ENCODE peak calls at places on chromosomes 2 and 18, in seven cellular contexts. Z is dorsolateral prefrontal cortex; Q is cardiac muscle cell; V is adrenal gland; I is CD8-positive, alpha-beta T cell; O is IMR-90; J is fibroblast of lung. K is an unnamed sample. For H3K27me3, the result is how much of the 10 kb centered on the place peaks cover.

GRCh38 chr2:240360645-240361475 is 74.6 kb upstream of the GPC1 start:
- DNase-seq in Z (no peak), Q (no peak), V (no peak), I (no peak), O (peak), J (peak), K (no peak)

GRCh38 chr18:3995476-3996102 is 459.5 kb downstream of the DLGAP1 start:
- DNase-seq in Z (peak), Q (peak), V (peak), I (peak), O (peak), J (peak), K (peak)

GRCh38 chr2:168640039-168640438 is 162.4 kb upstream of the NOSTRIN start:
- DNase-seq in Z (no peak), Q (no peak), V (no peak), I (no peak), O (no peak), J (no peak), K (no peak)

GRCh38 chr2:203626952-203627681 is 79.3 kb upstream of the CD28 start:
- DNase-seq in Z (no peak), Q (peak), V (no peak), I (no peak), O (peak), J (peak), K (no peak)

GRCh38 chr2:226515344-226516055 is 284.1 kb downstream of the IRS1 start:
- DNase-seq in Z (no peak), Q (peak), V (no peak), I (no peak), O (peak), J (peak), K (no peak)

GRCh38 chr2:47033102-47033880 is 117.7 kb upstream of the MCFD2 start:
- DNase-seq in Z (no peak), Q (no peak), V (no peak), I (no peak), O (no peak), J (no peak), K (no peak)

GRCh38 chr2:53880756-53881155 is 21.0 kb upstream of the GPR75 start:
- DNase-seq in Z (no peak), Q (peak), V (no peak), I (no peak), O (peak), J (peak), K (no peak)

GRCh38 chr2:88068044-88068443 is 419 bp downstream of the SMYD1 start:
- DNase-seq in Z (no peak), Q (no peak), V (no peak), I (no peak), O (no peak), J (no peak), K (no peak)

GRCh38 chr2:107585851-107586250 is 240.8 kb upstream of the RGPD4 start:
- DNase-seq in Z (no peak), Q (peak), V (no peak), I (no peak), O (peak), J (no peak), K (no peak)

GRCh38 chr2:95698166-95698565 is 106.4 kb downstream of the TRIM43 start:
- DNase-seq in Z (no peak), Q (no peak), V (no peak), I (no peak), O (peak), J (no peak), K (no peak)

GRCh38 chr2:44342854-44343253 is 18.4 kb downstream of the PREPL start:
- DNase-seq in Z (no peak), Q (peak), V (no peak), I (no peak), O (peak), J (peak), K (peak)

GRCh38 chr2:77025714-77026113 is 496.5 kb downstream of the LRRTM4 start:
- DNase-seq in Z (no peak), Q (no peak), V (no peak), I (no peak), O (no peak), J (no peak), K (no peak)

GRCh38 chr2:237421542-237422047 is 7.6 kb upstream of the COL6A3 start:
- DNase-seq in Z (peak), Q (peak), V (peak), I (peak), O (peak), J (peak), K (peak)

GRCh38 chr2:205051417-205051816 is 506.1 kb downstream of the PARD3B start:
- DNase-seq in Z (no peak), Q (peak), V (no peak), I (no peak), O (no peak), J (peak), K (no peak)

GRCh38 chr18:22977847-22978701 is 44.9 kb downstream of the RBBP8 start:
- DNase-seq in Z (no peak), Q (peak), V (peak), I (no peak), O (peak), J (peak), K (no peak)

GRCh38 chr2:46098606-46099005 is 198.6 kb upstream of the EPAS1 start:
- DNase-seq in Z (no peak), Q (peak), V (no peak), I (no peak), O (peak), J (peak), K (no peak)

GRCh38 chr18:13910501-13910900 is 4.8 kb downstream of the MC2R start:
- DNase-seq in Z (no peak), Q (no peak), V (no peak), I (no peak), O (no peak), J (no peak), K (no peak)

GRCh38 chr2:65453916-65454315 is 21.5 kb upstream of the SPRED2 start:
- DNase-seq in Z (no peak), Q (no peak), V (no peak), I (no peak), O (peak), J (no peak), K (no peak)

GRCh38 chr2:168583064-168583709 is 127.1 kb downstream of the CERS6 start:
- DNase-seq in Z (no peak), Q (peak), V (no peak), I (no peak), O (peak), J (peak), K (no peak)

GRCh38 chr2:233530381-233530780 is 36.2 kb downstream of the USP40 start:
- DNase-seq in Z (no peak), Q (no peak), V (no peak), I (no peak), O (no peak), J (no peak), K (no peak)

GRCh38 chr2:231130657-231131056 is 5.8 kb upstream of the HTR2B start:
- DNase-seq in Z (no peak), Q (no peak), V (no peak), I (no peak), O (no peak), J (no peak), K (no peak)

GRCh38 chr18:74171910-74172606 is 23.7 kb downstream of the TIMM21 start:
- DNase-seq in Z (no peak), Q (peak), V (no peak), I (no peak), O (no peak), J (peak), K (no peak)

GRCh38 chr18:3111523-3112240 is 98.7 kb upstream of the LPIN2 start:
- DNase-seq in Z (no peak), Q (no peak), V (no peak), I (no peak), O (no peak), J (no peak), K (no peak)

GRCh38 chr2:47039502-47039870 is 115.6 kb downstream of the STPG4 start:
- DNase-seq in Z (no peak), Q (no peak), V (no peak), I (no peak), O (no peak), J (no peak), K (no peak)

GRCh38 chr2:133484106-133484505 is 84.2 kb downstream of the NCKAP5 start:
- DNase-seq in Z (no peak), Q (no peak), V (no peak), I (no peak), O (peak), J (no peak), K (no peak)

GRCh38 chr2:88561646-88562388 is 65.4 kb downstream of the EIF2AK3 start:
- DNase-seq in Z (no peak), Q (no peak), V (no peak), I (no peak), O (no peak), J (no peak), K (no peak)

GRCh38 chr2:5560981-5561380 is 131.2 kb upstream of the SOX11 start:
- DNase-seq in Z (peak), Q (no peak), V (peak), I (no peak), O (peak), J (peak), K (no peak)

GRCh38 chr2:33672896-33673295 is 73.8 kb upstream of the FAM98A start:
- DNase-seq in Z (no peak), Q (no peak), V (no peak), I (no peak), O (no peak), J (no peak), K (no peak)

GRCh38 chr2:44937688-44938240 is 3.7 kb upstream of the SIX3 start:
- DNase-seq in Z (no peak), Q (no peak), V (no peak), I (no peak), O (no peak), J (no peak), K (peak)

GRCh38 chr18:76558881-76559667 is 64.0 kb upstream of the ZNF516 start:
- DNase-seq in Z (no peak), Q (no peak), V (no peak), I (no peak), O (peak), J (peak), K (no peak)

GRCh38 chr2:197386242-197386641 is 48.6 kb downstream of the SF3B1 start:
- DNase-seq in Z (no peak), Q (no peak), V (no peak), I (no peak), O (no peak), J (no peak), K (no peak)

GRCh38 chr2:201257381-201257940 is 2.9 kb upstream of the CASP8 start:
- DNase-seq in Z (no peak), Q (no peak), V (peak), I (no peak), O (peak), J (no peak), K (no peak)

GRCh38 chr2:138276367-138276766 is 225.2 kb upstream of the SPOPL start:
- DNase-seq in Z (no peak), Q (peak), V (no peak), I (no peak), O (peak), J (no peak), K (peak)
- H3K27ac ChIP-seq in Z (no peak), Q (peak), V (no peak), I (no peak), O (peak), J (no peak), K (no peak)

GRCh38 chr2:29456429-29456828 is 341.2 kb downstream of the CLIP4 start:
- DNase-seq in Z (no peak), Q (no peak), V (no peak), I (no peak), O (no peak), J (no peak), K (no peak)
- TF ChIP-seq CTCF in Z (no peak), Q (no peak), V (no peak), I (no peak), O (no peak), J (no peak), K (no peak)

GRCh38 chr2:174339571-174339966 is 4.8 kb downstream of the SP9 start:
- DNase-seq in Z (no peak), Q (no peak), V (no peak), I (no peak), O (no peak), J (no peak), K (no peak)

GRCh38 chr2:174338155-174338495 is 3.4 kb downstream of the SP9 start:
- DNase-seq in Z (no peak), Q (no peak), V (no peak), I (no peak), O (no peak), J (peak), K (no peak)

GRCh38 chr2:174339971-174340399 is 5.2 kb downstream of the SP9 start:
- DNase-seq in Z (no peak), Q (no peak), V (no peak), I (no peak), O (no peak), J (no peak), K (peak)

GRCh38 chr2:174337337-174338154 is 2.8 kb downstream of the SP9 start:
- DNase-seq in Z (no peak), Q (peak), V (no peak), I (no peak), O (no peak), J (peak), K (peak)

DNA sequence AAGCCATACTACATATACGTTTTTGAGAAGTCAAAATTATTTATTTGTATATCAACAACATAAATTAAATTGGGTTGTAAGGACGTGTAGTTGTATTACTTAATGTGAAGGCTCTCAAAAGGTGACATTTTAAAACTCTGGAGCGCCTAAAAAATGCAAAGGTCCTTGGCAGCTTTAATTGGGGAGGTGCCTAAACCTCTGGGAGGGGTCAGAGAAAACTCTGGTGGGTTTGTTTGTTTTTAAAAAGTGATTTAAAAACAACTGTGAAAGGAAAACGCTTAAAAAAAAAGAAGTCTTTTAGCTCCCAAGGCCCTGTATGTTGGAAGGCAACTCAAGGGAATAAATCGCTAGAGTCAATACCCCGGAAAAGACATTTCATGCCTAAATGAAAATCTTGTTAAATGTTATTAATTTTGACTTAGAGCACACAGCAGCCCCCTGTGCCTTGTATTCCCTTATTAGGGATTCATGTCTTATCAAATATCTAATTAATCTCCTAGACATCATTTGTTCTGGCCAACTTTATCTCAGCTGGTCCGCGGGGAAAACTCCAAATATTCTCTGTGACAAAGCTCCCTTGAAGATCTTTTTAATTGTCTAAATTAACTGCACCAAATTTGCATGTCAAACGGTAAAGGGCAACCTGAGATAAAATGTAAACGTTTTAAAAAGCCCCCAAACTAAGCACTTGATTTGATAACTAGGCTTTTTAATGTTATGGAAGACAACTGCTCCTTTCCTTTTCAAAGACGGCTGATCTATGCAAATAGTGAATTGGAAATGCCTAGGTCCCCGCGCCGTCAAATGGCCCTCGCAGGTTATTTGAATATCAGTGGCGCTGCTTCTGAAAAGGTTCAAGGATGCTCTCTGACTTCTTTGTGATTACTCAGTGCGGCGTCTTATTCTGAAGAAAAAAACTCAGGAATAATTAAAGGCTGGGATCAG is 4.1 kb downstream of the SP9 start:
- DNase-seq in Z (no peak), Q (no peak), V (no peak), I (no peak), O (no peak), J (no peak), K (no peak)
- H3K27me3 ChIP-seq in Z (half or more), Q (half or more), V (half or more), I (half or more), O (half or more), J (half or more), K (under half)

GRCh38 chr2:127810156-127810636 is 775 bp downstream of the WDR33 start:
- DNase-seq in Z (no peak), Q (peak), V (no peak), I (no peak), O (peak), J (peak), K (peak)
- H3K27ac ChIP-seq in Z (peak), Q (peak), V (peak), I (peak), O (peak), J (peak), K (peak)

DNA sequence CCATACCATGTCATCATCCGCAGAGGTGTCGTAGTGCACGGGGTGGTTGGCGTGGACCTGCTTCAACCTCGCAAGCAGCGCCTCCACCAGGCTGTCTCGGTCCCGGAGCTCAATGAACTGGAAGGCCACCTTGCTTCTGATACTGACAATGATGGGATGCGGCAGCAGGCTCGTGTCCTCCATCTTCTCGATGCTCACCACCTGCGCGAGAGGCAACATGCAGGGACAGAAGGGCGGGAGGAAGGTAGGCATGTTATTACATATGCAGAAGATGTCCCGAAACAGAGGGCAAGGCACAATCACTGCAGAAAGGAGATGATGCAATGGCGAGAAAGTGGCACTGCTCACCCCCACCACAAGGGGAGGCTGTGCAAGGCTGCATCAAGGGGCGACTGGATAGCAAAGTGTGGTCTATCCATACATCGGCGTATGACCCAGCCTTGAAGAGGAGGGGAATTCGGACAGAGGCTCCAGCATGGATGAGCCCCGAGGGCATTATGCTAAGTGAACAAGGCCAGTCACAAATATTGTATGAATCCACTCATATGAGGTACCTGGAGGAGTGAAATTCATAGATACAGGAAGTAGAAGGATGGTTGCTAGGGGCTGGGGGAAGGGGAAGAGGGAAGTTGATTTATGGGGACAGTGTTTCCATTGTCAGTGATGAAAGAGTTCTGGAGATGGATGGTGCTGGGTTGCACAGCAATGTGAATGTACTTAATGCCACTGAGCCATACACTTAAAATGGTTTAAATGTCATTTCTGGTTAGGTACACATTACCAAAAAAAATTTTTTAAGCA is 36.6 kb downstream of the RPL31 start:
- DNase-seq in Z (no peak), Q (peak), V (no peak), I (no peak), O (no peak), J (peak), K (peak)
- TF ChIP-seq CTCF in Z (peak), Q (peak), V (peak), I (no peak), O (peak), J (peak), K (peak)